ENCODE peak calls at places on chromosomes 12 and 14, in six cellular contexts. H is H54, I is lower leg skin, F is heart left ventricle, T is H1, K is Peyer's patch. Y is an unnamed sample.

GRCh38 chr12:68483592-68484373 is 126.9 kb upstream of the RAP1B start:
- DNase-seq in H (peak; percentile 21), I (no peak), F (no peak), T (no peak), K (no peak), Y (no peak)

GRCh38 chr12:61563640-61564039 is 696.6 kb upstream of the USP15 start:
- DNase-seq in H (no peak), I (no peak), F (no peak), T (no peak), K (no peak), Y (no peak)

GRCh38 chr12:111754671-111755070 is 12.1 kb upstream of the ALDH2 start:
- DNase-seq in H (no peak), I (no peak), F (peak; percentile 71), T (no peak), K (no peak), Y (no peak)

GRCh38 chr12:121800694-121801600 is 2.9 kb upstream of the SETD1B start:
- DNase-seq in H (peak; percentile 63), I (peak; percentile 75), F (peak; percentile 86), T (no peak), K (no peak), Y (no peak)

GRCh38 chr14:43587183-43587582 is 919.9 kb downstream of the FSCB start:
- DNase-seq in H (no peak), I (no peak), F (no peak), T (no peak), K (no peak), Y (no peak)

GRCh38 chr12:110135806-110136205 is 11.6 kb downstream of the IFT81 start:
- DNase-seq in H (no peak), I (no peak), F (no peak), T (no peak), K (no peak), Y (no peak)

GRCh38 chr12:120466560-120467315 is 2.8 kb downstream of the SRSF9 start:
- DNase-seq in H (no peak), I (no peak), F (no peak), T (no peak), K (peak; percentile 24), Y (no peak)

GRCh38 chr12:100908501-100908900 is 113.9 kb downstream of the ANO4 start:
- DNase-seq in H (no peak), I (no peak), F (no peak), T (no peak), K (no peak), Y (no peak)

GRCh38 chr14:24818054-24818822 is 184.2 kb upstream of the GZMB start:
- DNase-seq in H (no peak), I (no peak), F (no peak), T (no peak), K (no peak), Y (no peak)

GRCh38 chr12:53077030-53077429 is 2.2 kb downstream of the SPRYD3 start:
- DNase-seq in H (no peak), I (no peak), F (no peak), T (no peak), K (no peak), Y (no peak)

GRCh38 chr12:53082637-53083036 is 3.4 kb upstream of the SPRYD3 start:
- DNase-seq in H (no peak), I (no peak), F (no peak), T (no peak), K (no peak), Y (no peak)

GRCh38 chr12:53076461-53076860 is 2.7 kb downstream of the SPRYD3 start:
- DNase-seq in H (no peak), I (no peak), F (no peak), T (no peak), K (no peak), Y (no peak)

GRCh38 chr12:53078425-53079225 is 565 bp downstream of the SPRYD3 start:
- DNase-seq in H (no peak), I (peak; percentile 36), F (no peak), T (no peak), K (peak; percentile 71), Y (no peak)

DNA sequence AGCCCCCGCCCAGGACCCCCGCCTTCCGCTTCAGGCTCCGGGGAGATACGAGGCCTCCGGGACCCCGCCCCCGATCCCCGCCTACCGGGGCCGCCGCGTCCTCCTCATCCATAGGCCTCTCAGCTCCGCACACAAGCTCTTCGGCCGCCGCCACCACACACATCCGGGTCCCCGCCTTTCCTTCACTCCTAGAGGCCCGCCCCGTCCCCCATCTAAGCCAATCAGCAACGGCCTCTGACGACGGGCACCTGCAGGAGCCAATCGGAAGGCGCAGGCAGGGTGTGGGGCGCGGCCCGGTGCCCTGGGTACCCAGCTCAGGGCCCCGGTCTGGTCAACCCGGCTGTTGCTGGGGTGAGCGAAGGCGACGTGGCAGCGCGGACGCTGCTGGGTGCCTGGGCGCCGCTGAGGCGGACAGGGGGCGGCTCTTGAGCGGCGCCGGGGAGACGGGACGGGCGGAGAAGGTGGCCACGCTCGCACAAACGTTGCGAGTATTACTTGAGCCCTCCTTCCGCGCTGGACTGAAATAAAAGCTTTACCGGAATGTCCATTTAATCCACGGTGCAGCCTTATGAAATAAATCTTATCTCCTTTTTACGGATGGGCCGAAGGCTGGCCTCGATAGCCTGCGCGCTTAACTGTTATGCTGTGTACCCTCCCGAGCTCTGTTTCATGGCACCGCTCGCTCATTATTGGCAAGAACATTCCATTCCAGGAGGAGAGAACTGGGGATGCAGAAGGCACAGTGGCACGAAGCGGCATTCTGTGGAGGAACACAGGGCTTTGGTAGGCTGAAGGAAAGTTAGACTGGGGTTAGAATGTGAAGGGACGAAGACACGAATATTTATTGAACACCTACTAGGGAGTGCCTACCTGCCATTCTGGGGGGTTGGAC is at the start of gene SPRYD3:
- DNase-seq in H (peak; percentile 98), I (peak; percentile 98), F (peak; percentile 98), T (peak; percentile 94), K (peak; percentile 98), Y (peak; percentile 100)
- TF ChIP-seq POLR2A in H (peak; percentile 94), I (no peak), F (peak; percentile 97), T (no peak), K (peak; percentile 84), Y (peak; percentile 78)

GRCh38 chr12:29380536-29381523 is at the start of gene ERGIC2:
- DNase-seq in H (peak; percentile 76), I (peak; percentile 95), F (peak; percentile 90), T (peak; percentile 82), K (peak; percentile 92), Y (peak; percentile 56)
- TF ChIP-seq POLR2A in H (peak; percentile 19), I (peak; percentile 17), F (no peak), T (peak; percentile 69), K (peak; percentile 51), Y (peak; percentile 64)

GRCh38 chr14:63204407-63205280 is at the start of gene RHOJ:
- DNase-seq in H (no peak), I (no peak), F (peak; percentile 39), T (no peak), K (no peak), Y (no peak)

GRCh38 chr14:63205850-63206249 is 1.6 kb downstream of the RHOJ start:
- DNase-seq in H (no peak), I (no peak), F (no peak), T (no peak), K (no peak), Y (no peak)

GRCh38 chr14:63205281-63205575 is 985 bp downstream of the RHOJ start:
- DNase-seq in H (no peak), I (no peak), F (no peak), T (no peak), K (no peak), Y (no peak)

GRCh38 chr14:63203015-63203414 is 1.2 kb upstream of the RHOJ start:
- DNase-seq in H (no peak), I (no peak), F (no peak), T (no peak), K (no peak), Y (no peak)

DNA sequence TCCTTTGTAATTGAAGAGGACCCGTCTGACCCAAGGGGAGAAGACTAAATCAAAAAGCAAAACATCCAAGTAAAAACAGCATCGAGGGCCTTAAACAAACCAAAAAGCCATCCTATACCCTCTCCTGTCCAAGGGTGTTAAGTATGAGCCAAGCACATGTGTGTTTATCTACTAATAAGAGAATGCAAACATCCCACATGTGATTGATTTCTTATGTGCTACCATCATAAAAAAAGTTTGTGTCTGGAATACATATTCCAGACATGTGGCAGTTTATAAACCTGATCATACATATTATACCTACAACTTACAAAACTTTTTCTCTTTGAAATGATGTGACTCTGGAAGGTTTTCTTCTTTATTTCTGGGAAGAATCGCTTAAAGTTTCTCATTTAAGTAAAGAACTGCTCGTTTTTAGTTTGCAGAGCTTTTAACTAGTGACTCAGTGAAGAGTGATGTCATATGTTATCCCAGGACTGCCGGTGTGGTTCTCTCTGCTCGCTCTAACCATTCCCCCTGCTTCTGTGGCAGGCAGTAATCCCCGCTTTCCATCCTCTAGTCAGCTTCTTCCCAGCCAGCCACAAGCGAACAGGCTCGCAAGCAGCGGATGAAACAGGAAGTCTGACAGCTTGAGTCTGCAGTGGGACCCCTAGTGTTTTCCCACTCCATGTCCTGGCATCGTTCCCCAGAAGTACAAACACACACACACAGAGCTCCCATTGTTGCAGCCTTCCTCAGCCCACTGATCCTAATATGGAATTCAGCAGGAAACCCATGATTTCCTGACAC is 431 bp upstream of the RHOJ start:
- DNase-seq in H (peak; percentile 26), I (peak; percentile 79), F (peak; percentile 89), T (peak; percentile 29), K (peak; percentile 23), Y (no peak)
- TF ChIP-seq POLR2A in H (no peak), I (no peak), F (peak; percentile 33), T (no peak), K (no peak), Y (no peak)

GRCh38 chr12:14239935-14240872 is 125.3 kb upstream of the ATF7IP start:
- DNase-seq in H (no peak), I (no peak), F (no peak), T (no peak), K (peak; percentile 61), Y (no peak)
- TF ChIP-seq POLR2A in H (no peak), I (no peak), F (no peak), T (no peak), K (no peak), Y (no peak)

DNA sequence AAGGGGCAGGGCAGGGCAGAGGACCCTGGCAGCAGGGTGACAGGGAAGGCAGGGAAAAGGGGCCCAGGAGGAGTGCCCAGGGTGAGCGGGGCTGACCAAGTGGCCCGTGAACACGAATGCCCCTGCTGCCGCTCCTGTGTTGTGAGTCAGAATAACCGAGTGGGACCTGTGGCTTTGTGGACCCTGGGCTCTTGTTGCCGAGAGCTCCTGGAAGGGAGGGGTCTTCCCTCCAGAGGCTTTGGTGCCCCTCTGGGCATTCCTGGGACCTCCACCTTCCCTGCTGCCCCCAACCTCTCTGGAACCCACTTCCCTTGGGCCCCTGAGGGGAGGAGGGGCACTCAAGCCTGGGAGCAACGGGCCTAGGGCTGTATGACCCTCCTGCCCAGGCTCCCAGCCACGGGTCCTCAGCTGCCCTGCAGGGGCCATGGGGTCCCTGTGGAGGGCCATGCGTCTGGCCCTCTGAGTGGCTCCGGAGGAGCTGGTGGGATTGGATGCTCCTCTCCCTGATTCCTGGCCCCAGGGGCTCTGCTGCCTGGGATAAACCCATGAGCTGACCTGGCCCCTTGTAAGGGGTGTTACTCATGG is 319.4 kb downstream of the TMEM121 start:
- DNase-seq in H (no peak), I (no peak), F (no peak), T (no peak), K (no peak), Y (no peak)
- TF ChIP-seq POLR2A in H (no peak), I (no peak), F (no peak), T (no peak), K (no peak), Y (peak; percentile 42)